ENCODE peak calls at places on chromosomes 3 and 15, in seven cellular contexts. A is psoas muscle, M is body of pancreas, C is mammary epithelial cell, F is breast epithelium, G is GM23338, P is pancreas. B is an unnamed sample. For H3K4me1, the result is how much of the 10 kb centered on the place peaks cover.

GRCh38 chr3:183844606-183845005 is 19.2 kb upstream of the MAP6D1 start:
- DNase-seq in G (no peak), F (no peak), P (no peak), C (peak), A (no peak), M (no peak), B (no peak)

GRCh38 chr15:89436560-89437311 is 59.6 kb downstream of the RHCG start:
- DNase-seq in C (no peak), P (no peak), F (no peak), A (no peak), M (no peak), G (peak), B (no peak)

GRCh38 chr3:126556637-126557414 is 1.9 kb downstream of the C3orf22 start:
- DNase-seq in G (no peak), P (no peak), A (no peak), C (no peak), M (no peak), F (no peak), B (no peak)

GRCh38 chr3:22934973-22935372 is 268.2 kb upstream of the UBE2E2 start:
- DNase-seq in A (no peak), M (no peak), P (no peak), G (no peak), C (peak), F (no peak), B (no peak)

GRCh38 chr15:40044717-40045571 is 6.0 kb upstream of the SRP14 start:
- DNase-seq in G (peak), C (peak), A (peak), P (peak), F (peak), M (peak), B (peak)

GRCh38 chr3:140527156-140527555 is 150.7 kb upstream of the TRIM42 start:
- DNase-seq in A (no peak), M (no peak), C (no peak), F (no peak), G (no peak), P (no peak), B (no peak)

GRCh38 chr3:140093742-140094141 is 158.8 kb downstream of the CLSTN2 start:
- DNase-seq in C (peak), M (peak), A (peak), F (no peak), G (no peak), P (peak), B (peak)

GRCh38 chr3:187186801-187187421 is 10.4 kb upstream of the RTP1 start:
- DNase-seq in C (peak), P (no peak), F (peak), A (peak), G (no peak), M (no peak), B (peak)

GRCh38 chr3:41464401-41464800 is 265.1 kb downstream of the CTNNB1 start:
- DNase-seq in A (no peak), C (no peak), G (no peak), M (no peak), F (no peak), P (no peak), B (no peak)

GRCh38 chr3:122973893-122974615 is 53.5 kb downstream of the SEMA5B start:
- DNase-seq in M (no peak), C (no peak), G (no peak), A (no peak), F (no peak), P (no peak), B (no peak)

GRCh38 chr3:189809583-189809982 is 178.4 kb downstream of the TP63 start:
- DNase-seq in P (no peak), G (no peak), F (no peak), M (no peak), C (no peak), A (no peak), B (no peak)

GRCh38 chr3:136193273-136194043 is 2.7 kb downstream of the MSL2 start:
- DNase-seq in M (no peak), G (no peak), C (peak), F (no peak), A (no peak), P (no peak), B (no peak)

GRCh38 chr3:33538678-33539339 is 98.6 kb upstream of the UBP1 start:
- DNase-seq in F (no peak), A (no peak), P (no peak), G (no peak), C (no peak), M (no peak), B (no peak)

GRCh38 chr3:155701882-155702465 is 42.9 kb downstream of the PLCH1 start:
- DNase-seq in A (no peak), C (peak), G (peak), P (no peak), M (no peak), F (no peak), B (no peak)

GRCh38 chr3:78244136-78244535 is 1204.2 kb downstream of the ROBO2 start:
- DNase-seq in G (no peak), A (no peak), P (no peak), F (no peak), M (no peak), C (no peak), B (no peak)

GRCh38 chr3:10982782-10983181 is 9.8 kb upstream of the SLC6A1 start:
- DNase-seq in C (peak), F (no peak), M (no peak), P (no peak), A (no peak), G (no peak), B (no peak)

GRCh38 chr15:89199734-89200133 is 21.6 kb downstream of the RLBP1 start:
- DNase-seq in F (no peak), M (peak), A (no peak), G (peak), C (no peak), P (no peak), B (no peak)

GRCh38 chr3:36212291-36212690 is 168.0 kb upstream of the STAC start:
- DNase-seq in P (no peak), G (no peak), A (no peak), C (no peak), F (no peak), M (no peak), B (no peak)

GRCh38 chr15:81950841-81951414 is 94.9 kb downstream of the MEX3B start:
- DNase-seq in A (no peak), F (no peak), C (no peak), P (no peak), G (peak), M (no peak), B (no peak)

GRCh38 chr3:105781871-105782270 is 86.9 kb downstream of the CBLB start:
- DNase-seq in A (no peak), M (no peak), F (no peak), P (no peak), G (no peak), C (no peak), B (no peak)

GRCh38 chr3:8328971-8329370 is 172.7 kb upstream of the LMCD1 start:
- DNase-seq in G (no peak), P (no peak), M (no peak), A (no peak), F (no peak), C (no peak), B (no peak)

GRCh38 chr3:13528217-13528801 is 20.6 kb upstream of the FBLN2 start:
- DNase-seq in F (no peak), A (no peak), C (no peak), P (no peak), M (no peak), G (peak), B (no peak)
- TF ChIP-seq CTCF in F (no peak), A (no peak), C (peak), P (no peak), M (no peak), G (peak), B (no peak)

GRCh38 chr3:50276762-50277101 is 2.2 kb upstream of the LSMEM2 start:
- DNase-seq in F (no peak), C (no peak), M (no peak), G (no peak), P (no peak), A (no peak), B (no peak)

GRCh38 chr3:50278868-50279224 is at the start of gene LSMEM2:
- DNase-seq in C (no peak), G (no peak), P (no peak), F (no peak), M (no peak), A (peak), B (no peak)

GRCh38 chr3:50275996-50276761 is 2.7 kb upstream of the LSMEM2 start:
- DNase-seq in P (no peak), C (no peak), F (no peak), G (peak), M (no peak), A (no peak), B (no peak)

GRCh38 chr3:50278106-50278867 is 600 bp upstream of the LSMEM2 start:
- DNase-seq in A (no peak), M (no peak), P (no peak), C (no peak), G (no peak), F (no peak), B (no peak)

GRCh38 chr3:50279255-50280016 is 549 bp downstream of the LSMEM2 start:
- DNase-seq in G (no peak), A (no peak), M (no peak), P (no peak), C (no peak), F (no peak), B (no peak)
- H3K4me3 ChIP-seq in G (no peak), A (peak), M (no peak), P (no peak), C (no peak), F (no peak), B (no peak)

GRCh38 chr15:74202461-74203401 is at the start of gene STRA6:
- DNase-seq in G (peak), C (peak), P (no peak), A (no peak), M (no peak), F (peak), B (no peak)
- H3K4me1 ChIP-seq in G (under half), C (under half), P (under half), A (under half), M (under half), F (under half), B (half or more)

DNA sequence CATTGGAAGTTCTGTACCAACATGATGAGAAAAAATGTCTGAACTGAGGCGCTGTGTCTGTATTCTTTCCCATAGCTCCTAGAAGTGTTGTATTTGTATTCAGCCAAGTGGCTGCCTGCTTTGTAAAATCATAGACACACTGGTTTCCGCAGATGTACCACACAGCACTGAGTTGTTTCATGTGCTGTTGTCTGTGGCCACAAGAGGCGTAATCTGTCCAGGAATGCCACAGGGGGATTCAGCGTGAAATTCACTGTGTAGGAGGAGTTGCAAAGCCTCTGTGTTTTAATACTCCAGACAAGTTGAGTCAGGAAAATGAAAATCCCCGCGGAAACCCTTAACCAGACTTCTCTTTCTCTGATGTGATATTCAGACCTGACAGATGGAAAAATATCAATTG is 462.2 kb downstream of the NSUN3 start:
- DNase-seq in M (peak), F (no peak), C (peak), G (peak), P (no peak), A (no peak), B (no peak)
- TF ChIP-seq CTCF in M (peak), F (peak), C (peak), G (peak), P (no peak), A (no peak), B (no peak)

GRCh38 chr3:158166223-158166622 is 56.3 kb downstream of the RSRC1 start:
- DNase-seq in M (no peak), C (no peak), A (no peak), F (no peak), P (no peak), G (no peak), B (no peak)
- H3K4me3 ChIP-seq in M (no peak), C (no peak), A (no peak), F (no peak), P (no peak), G (no peak), B (no peak)